ENCODE peak calls at places on chromosomes 2 and 18, in ten cellular contexts. U is body of pancreas; X is tibial artery; R is LoVo; Z is naive thymus-derived CD8-positive, alpha-beta T cell; O is adrenal gland; W is HTR-8/SVneo; P is cardiac fibroblast; J is ovary; G is stomach. K is an unnamed sample.

GRCh38 chr18:28013064-28013463 is 163.9 kb downstream of the CDH2 start:
- DNase-seq in O (no peak), G (no peak), Z (no peak), U (no peak), P (peak; percentile 56), J (no peak), X (no peak), R (no peak), W (no peak), K (peak; percentile 36)

GRCh38 chr2:109375656-109376055 is 238.1 kb downstream of the SEPTIN10 start:
- DNase-seq in P (no peak), X (no peak), U (no peak), J (no peak), W (no peak), Z (peak; percentile 19), R (no peak), G (peak; percentile 11), O (no peak), K (no peak)

GRCh38 chr2:109016376-109016775 is 27.4 kb upstream of the EDAR start:
- DNase-seq in R (no peak), J (no peak), Z (no peak), U (no peak), O (no peak), X (no peak), G (no peak), P (no peak), W (no peak), K (no peak)

GRCh38 chr2:14867853-14868252 is 235.3 kb downstream of the LRATD1 start:
- DNase-seq in O (no peak), X (no peak), G (no peak), W (no peak), Z (no peak), U (no peak), P (no peak), J (no peak), R (no peak), K (no peak)

GRCh38 chr2:9380702-9381628 is 42.4 kb downstream of the ITGB1BP1 start:
- DNase-seq in G (peak; percentile 67), X (peak; percentile 74), J (no peak), U (peak; percentile 27), O (peak; percentile 85), R (no peak), W (no peak), Z (no peak), P (peak; percentile 95), K (peak; percentile 94)

GRCh38 chr18:52936931-52937330 is 596.9 kb downstream of the DCC start:
- DNase-seq in W (peak; percentile 0), R (no peak), G (no peak), O (no peak), U (no peak), Z (no peak), X (no peak), P (no peak), J (no peak), K (no peak)

GRCh38 chr18:52677991-52678390 is 338.0 kb downstream of the DCC start:
- DNase-seq in Z (no peak), X (no peak), W (no peak), J (no peak), O (no peak), P (no peak), G (no peak), R (no peak), U (peak; percentile 14), K (no peak)

GRCh38 chr2:6968319-6969100 is 51.3 kb downstream of the RNF144A start:
- DNase-seq in R (no peak), W (no peak), P (no peak), G (no peak), U (peak; percentile 40), J (no peak), X (no peak), O (peak; percentile 61), Z (no peak), K (no peak)

GRCh38 chr2:203809084-203809521 is 58.5 kb upstream of the CTLA4 start:
- DNase-seq in X (no peak), W (no peak), Z (no peak), U (no peak), R (no peak), O (no peak), G (no peak), P (peak; percentile 78), J (no peak), K (no peak)

GRCh38 chr2:200393191-200393590 is 86.7 kb downstream of the SPATS2L start:
- DNase-seq in P (no peak), X (no peak), Z (no peak), W (no peak), U (no peak), O (no peak), G (no peak), J (no peak), R (no peak), K (no peak)

GRCh38 chr2:47862949-47863348 is 43.3 kb downstream of the FBXO11 start:
- DNase-seq in Z (no peak), X (no peak), W (no peak), R (no peak), P (no peak), U (no peak), J (no peak), G (no peak), O (no peak), K (no peak)

GRCh38 chr2:218962859-218963492 is 3.5 kb downstream of the CDK5R2 start:
- DNase-seq in W (no peak), J (peak; percentile 75), Z (peak; percentile 82), G (peak; percentile 62), X (no peak), U (peak; percentile 71), P (peak; percentile 88), O (peak; percentile 93), R (peak; percentile 56), K (peak; percentile 74)

GRCh38 chr18:13416208-13416607 is 197.6 kb downstream of the LDLRAD4 start:
- DNase-seq in R (no peak), J (no peak), U (no peak), X (no peak), O (no peak), Z (no peak), W (no peak), G (no peak), P (no peak), K (no peak)

GRCh38 chr2:176111891-176112374 is 4.6 kb upstream of the HOXD10 start:
- DNase-seq in X (no peak), P (no peak), G (no peak), U (no peak), R (no peak), O (no peak), Z (no peak), W (no peak), J (peak; percentile 10), K (no peak)

GRCh38 chr18:21210278-21210677 is 31.8 kb upstream of the GREB1L start:
- DNase-seq in W (no peak), O (no peak), Z (no peak), J (no peak), P (no peak), U (no peak), X (no peak), R (no peak), G (no peak), K (no peak)

GRCh38 chr2:46290019-46290418 is 7.2 kb upstream of the EPAS1 start:
- DNase-seq in J (no peak), Z (no peak), P (no peak), W (no peak), R (no peak), O (no peak), G (no peak), X (no peak), U (no peak), K (no peak)

GRCh38 chr2:910698-911097 is 40.0 kb upstream of the SNTG2 start:
- DNase-seq in U (no peak), X (no peak), R (no peak), O (no peak), G (no peak), P (no peak), J (no peak), W (no peak), Z (no peak), K (no peak)

GRCh38 chr2:109594246-109594900 is 19.4 kb downstream of the SEPTIN10 start:
- DNase-seq in X (no peak), W (no peak), O (no peak), U (no peak), G (no peak), Z (no peak), J (no peak), P (no peak), R (no peak), K (no peak)

GRCh38 chr2:187500585-187501359 is 52.7 kb upstream of the CALCRL start:
- DNase-seq in W (peak; percentile 31), J (no peak), U (no peak), X (no peak), R (peak; percentile 79), O (no peak), Z (no peak), P (peak; percentile 79), G (no peak), K (peak; percentile 80)